ENCODE peak calls at places on chromosomes 1 and 21, in five cellular contexts. S, W, N, A and R are unnamed samples.

GRCh38 chr21:38416791-38417190 is 81.5 kb downstream of the ERG start:
- DNase-seq in W (no peak), N (no peak), S (no peak), A (no peak), R (no peak)

GRCh38 chr21:35381743-35382310 is 332.7 kb upstream of the RUNX1 start:
- DNase-seq in S (no peak), N (no peak), A (no peak), W (no peak), R (no peak)

GRCh38 chr1:75502776-75503175 is 108.1 kb downstream of the SLC44A5 start:
- DNase-seq in S (no peak), A (no peak), W (no peak), N (no peak), R (no peak)

GRCh38 chr1:209839875-209840491 is 12.2 kb downstream of the UTP25 start:
- DNase-seq in N (no peak), A (no peak), W (no peak), S (no peak), R (peak)

GRCh38 chr1:169513208-169513607 is 27.5 kb upstream of the SLC19A2 start:
- DNase-seq in A (no peak), N (no peak), W (no peak), S (no peak), R (no peak)

GRCh38 chr1:243819438-243819839 is 30.6 kb downstream of the AKT3 start:
- DNase-seq in W (no peak), S (no peak), A (peak), N (no peak), R (no peak)

GRCh38 chr1:73472810-73473209 is 725.2 kb downstream of the LRRIQ3 start:
- DNase-seq in A (no peak), S (no peak), W (no peak), N (no peak), R (no peak)

GRCh38 chr1:182279724-182280506 is 111.7 kb downstream of the GLUL start:
- DNase-seq in S (peak), W (no peak), A (peak), N (no peak), R (no peak)

GRCh38 chr1:164608651-164609057 is 49.7 kb downstream of the PBX1 start:
- DNase-seq in A (no peak), S (no peak), W (no peak), N (no peak), R (no peak)

GRCh38 chr1:115337633-115338456 is at the start of gene NGF:
- DNase-seq in W (no peak), N (peak), A (peak), S (peak), R (no peak)

GRCh38 chr1:103220503-103221095 is 112.3 kb upstream of the COL11A1 start:
- DNase-seq in S (no peak), A (no peak), W (no peak), N (no peak), R (no peak)

GRCh38 chr1:240499012-240499411 is 112.9 kb downstream of the GREM2 start:
- DNase-seq in N (no peak), W (no peak), S (no peak), A (no peak), R (no peak)

GRCh38 chr1:245225267-245225666 is 70.5 kb downstream of the KIF26B start:
- DNase-seq in N (no peak), S (no peak), W (no peak), A (peak), R (no peak)

GRCh38 chr21:27476696-27477095 is 509.8 kb upstream of the ADAMTS5 start:
- DNase-seq in W (no peak), A (no peak), N (no peak), S (no peak), R (peak)

GRCh38 chr1:29789910-29790247 is 553.6 kb downstream of the PTPRU start:
- DNase-seq in W (no peak), A (no peak), N (no peak), S (no peak), R (no peak)

GRCh38 chr1:33343539-33343938 is 22.6 kb upstream of the A3GALT2 start:
- DNase-seq in N (no peak), A (no peak), W (no peak), S (no peak), R (no peak)

GRCh38 chr21:41973861-41974751 is 20.3 kb upstream of the C2CD2 start:
- DNase-seq in S (no peak), N (peak), A (no peak), W (peak), R (no peak)

GRCh38 chr1:22530701-22531100 is 32.6 kb upstream of the EPHA8 start:
- DNase-seq in A (peak), N (no peak), W (no peak), S (no peak), R (no peak)

GRCh38 chr1:205309741-205310140 is 11.8 kb downstream of the NUAK2 start:
- DNase-seq in N (no peak), A (no peak), W (no peak), S (no peak), R (no peak)

GRCh38 chr1:50474859-50475809 is 51.9 kb upstream of the DMRTA2 start:
- DNase-seq in A (peak), S (no peak), W (no peak), N (no peak), R (no peak)

GRCh38 chr1:92476071-92476607 is 10.6 kb downstream of the GFI1 start:
- DNase-seq in S (no peak), A (peak), W (peak), N (no peak), R (no peak)

GRCh38 chr21:45074048-45074817 is at the start of gene ADARB1:
- DNase-seq in N (peak), S (peak), W (peak), A (peak), R (no peak)

GRCh38 chr1:89295187-89295586 is 22.5 kb upstream of the GBP5 start:
- DNase-seq in A (no peak), N (no peak), S (no peak), W (no peak), R (no peak)

GRCh38 chr1:238329671-238330070 is 438.9 kb upstream of the ZP4 start:
- DNase-seq in A (no peak), N (no peak), S (no peak), W (no peak), R (no peak)

GRCh38 chr21:34836933-34837505 is 168.2 kb downstream of the CLIC6 start:
- DNase-seq in W (no peak), A (no peak), S (no peak), N (no peak), R (no peak)

GRCh38 chr1:232334811-232335210 is 295.1 kb downstream of the SIPA1L2 start:
- DNase-seq in N (no peak), S (no peak), A (no peak), W (no peak), R (no peak)

GRCh38 chr1:6614019-6614952 is 755 bp downstream of the PHF13 start:
- DNase-seq in N (peak), S (peak), W (peak), A (no peak), R (no peak)

GRCh38 chr1:35557118-35557610 is at the start of gene KIAA0319L:
- DNase-seq in A (peak), W (peak), S (peak), N (peak), R (no peak)

GRCh38 chr1:6603424-6603850 is 768 bp upstream of the KLHL21 start:
- DNase-seq in N (peak), S (peak), A (peak), W (peak), R (no peak)

GRCh38 chr1:165225650-165226049 is 130.9 kb downstream of the LMX1A start:
- DNase-seq in W (no peak), A (no peak), N (no peak), S (no peak), R (no peak)

GRCh38 chr1:31771891-31772668 is 7.9 kb upstream of the ADGRB2 start:
- DNase-seq in A (no peak), N (no peak), S (no peak), W (no peak), R (no peak)

GRCh38 chr1:143611159-143611558 is 360.6 kb downstream of the FAM72C start:
- DNase-seq in A (no peak), S (no peak), W (no peak), N (no peak), R (no peak)
- TF ChIP-seq CTCF in A (peak), S (no peak), W (no peak), N (no peak), R (no peak)

DNA sequence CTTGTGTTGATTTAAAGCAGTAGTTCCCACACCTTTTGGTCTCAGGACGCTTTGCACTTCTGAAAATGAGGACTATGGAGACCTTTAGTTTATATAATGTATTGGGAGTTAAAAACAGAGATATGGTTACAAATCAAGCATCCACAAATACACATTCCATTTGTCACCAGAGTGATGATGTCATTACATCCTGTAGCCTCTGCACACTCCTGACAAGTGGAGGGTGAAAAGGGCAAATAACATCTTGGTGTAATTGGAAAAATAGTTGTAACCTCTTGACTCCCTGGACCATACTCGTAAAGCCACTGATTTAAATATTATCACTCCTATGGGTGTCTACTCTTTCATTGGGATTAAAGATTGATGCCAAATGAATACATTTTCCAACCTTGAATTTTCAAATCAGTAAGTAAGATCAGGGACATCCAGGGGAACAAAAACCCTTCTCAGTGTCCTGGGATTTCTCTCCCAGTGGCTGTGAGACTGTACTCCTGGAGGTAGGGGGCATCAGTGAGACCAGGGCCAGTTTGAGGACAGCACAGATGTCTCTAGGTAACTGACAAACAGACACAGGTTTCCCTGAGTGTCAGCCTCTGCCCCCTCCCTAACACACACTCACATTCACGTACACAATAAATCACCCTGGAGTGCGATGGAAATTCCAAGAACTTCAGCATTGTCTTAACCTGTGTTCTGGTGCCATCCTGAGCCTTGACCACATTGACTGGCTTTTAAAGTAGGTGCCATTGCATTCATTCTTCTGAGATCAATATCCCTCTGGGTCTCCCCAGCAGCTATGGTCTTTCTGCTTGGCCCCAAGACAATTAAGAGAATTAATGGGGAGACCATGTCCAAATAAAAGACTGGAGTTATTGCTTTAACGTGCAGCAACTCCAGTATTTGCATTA is 63.0 kb downstream of the NR5A2 start:
- DNase-seq in W (no peak), S (no peak), A (peak), N (no peak), R (no peak)
- TF ChIP-seq CTCF in W (peak), S (peak), A (peak), N (peak), R (peak)

GRCh38 chr1:38576241-38576640 is 283.3 kb downstream of the RRAGC start:
- DNase-seq in N (no peak), S (no peak), W (no peak), A (peak), R (no peak)
- TF ChIP-seq CTCF in N (no peak), S (no peak), W (no peak), A (no peak), R (no peak)

DNA sequence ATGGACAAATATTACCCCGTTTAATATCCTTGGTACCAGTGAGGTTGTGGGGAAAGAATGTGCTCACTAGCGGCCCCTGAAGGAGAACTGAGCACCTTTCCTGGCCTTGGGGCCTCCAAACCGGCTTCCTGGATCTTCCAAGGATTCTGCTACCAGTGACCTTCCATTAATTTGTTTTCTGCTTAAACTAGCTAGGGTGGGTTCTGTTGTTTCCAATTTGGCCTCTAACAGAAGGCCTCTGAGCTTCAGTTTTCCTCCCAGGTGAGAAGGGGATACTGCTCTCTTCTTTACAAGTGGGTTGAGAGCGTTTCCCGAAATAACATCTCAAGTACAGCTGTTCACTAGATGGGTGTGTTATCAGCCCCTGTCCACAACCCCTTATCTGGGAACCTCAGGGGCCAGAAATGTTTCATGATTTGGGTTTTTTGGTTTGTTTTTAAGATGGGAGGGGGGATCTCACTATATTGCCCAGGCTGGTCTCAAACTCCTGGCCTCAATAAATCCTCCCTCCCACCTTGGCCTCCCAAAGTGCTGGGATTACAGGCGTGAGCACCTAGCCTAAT is 16.9 kb upstream of the IFNGR2 start:
- DNase-seq in S (no peak), N (no peak), W (no peak), A (peak), R (no peak)
- TF ChIP-seq CTCF in S (peak), N (no peak), W (no peak), A (peak), R (peak)

GRCh38 chr21:25791321-25791720 is 56.5 kb downstream of the GABPA start:
- DNase-seq in S (no peak), W (no peak), N (no peak), A (no peak), R (no peak)
- TF ChIP-seq CTCF in S (no peak), W (no peak), N (no peak), A (no peak), R (no peak)

DNA sequence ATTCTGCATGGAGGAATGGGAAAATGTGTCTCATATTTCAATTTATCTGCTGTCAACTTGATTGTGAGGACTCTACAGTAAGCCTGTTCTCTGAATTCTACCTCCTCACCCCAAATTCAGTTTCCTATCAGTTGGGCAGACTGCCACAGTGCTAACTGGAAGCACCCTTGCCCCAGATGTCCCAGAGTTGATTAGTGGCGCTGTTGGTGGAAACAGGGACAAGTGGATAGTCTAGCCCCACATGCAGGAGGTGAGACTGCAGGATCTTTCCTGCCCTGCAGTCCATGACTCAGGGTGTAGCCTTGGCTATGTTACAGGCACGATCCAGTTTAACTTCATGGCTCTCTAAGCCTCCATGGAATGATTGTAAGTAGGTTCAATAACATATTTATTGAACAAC is 22.1 kb downstream of the ADAM30 start:
- DNase-seq in N (no peak), S (no peak), A (no peak), W (no peak), R (no peak)
- TF ChIP-seq CTCF in N (no peak), S (no peak), A (no peak), W (no peak), R (no peak)

DNA sequence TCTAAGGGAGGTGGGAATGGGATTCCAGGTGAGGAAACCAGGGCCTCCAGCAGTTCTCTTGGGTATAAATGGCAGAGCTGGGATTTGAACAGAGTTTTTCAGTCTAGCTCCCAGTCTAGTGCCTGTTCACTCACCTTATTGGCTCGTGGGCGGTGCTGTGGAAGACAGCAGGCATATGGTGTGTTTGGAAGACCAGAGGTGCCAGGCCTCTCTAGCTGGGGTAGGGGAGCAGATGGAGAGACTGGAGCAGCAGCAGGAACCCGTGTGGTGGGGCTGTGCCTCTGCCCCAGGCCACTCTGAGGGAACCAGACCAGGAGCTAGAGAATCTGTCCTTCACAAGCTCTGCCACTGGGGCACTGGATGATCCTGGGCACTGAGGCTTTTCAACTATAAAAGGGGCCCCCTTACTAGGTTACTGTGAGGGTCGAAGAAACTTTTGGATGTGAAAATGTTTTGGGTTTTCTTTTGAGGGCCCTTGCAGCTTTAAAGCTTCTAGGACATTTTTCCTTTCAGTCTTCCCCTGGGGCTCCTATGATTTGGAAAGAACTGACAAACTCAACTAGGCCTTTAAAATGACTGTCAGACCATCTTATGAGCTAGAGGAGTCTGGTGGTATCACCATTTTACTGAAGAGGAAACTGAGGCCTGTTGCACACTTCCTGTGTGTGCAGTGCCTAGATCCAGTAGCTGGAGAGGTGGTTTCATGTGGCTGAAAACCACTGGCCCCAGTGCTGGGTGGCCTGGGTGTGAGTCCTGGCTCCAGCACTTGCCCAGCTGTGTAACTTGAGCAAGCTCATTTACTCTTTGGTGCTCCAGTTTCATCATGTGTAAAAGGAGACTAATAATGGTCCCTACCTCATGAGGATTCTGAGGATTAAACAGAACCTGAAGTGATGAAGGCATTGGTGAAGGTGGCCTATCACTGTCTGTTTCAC is 6.1 kb downstream of the DMRTB1 start:
- DNase-seq in W (no peak), A (no peak), N (no peak), S (no peak), R (no peak)
- TF ChIP-seq CTCF in W (no peak), A (no peak), N (no peak), S (no peak), R (no peak)

DNA sequence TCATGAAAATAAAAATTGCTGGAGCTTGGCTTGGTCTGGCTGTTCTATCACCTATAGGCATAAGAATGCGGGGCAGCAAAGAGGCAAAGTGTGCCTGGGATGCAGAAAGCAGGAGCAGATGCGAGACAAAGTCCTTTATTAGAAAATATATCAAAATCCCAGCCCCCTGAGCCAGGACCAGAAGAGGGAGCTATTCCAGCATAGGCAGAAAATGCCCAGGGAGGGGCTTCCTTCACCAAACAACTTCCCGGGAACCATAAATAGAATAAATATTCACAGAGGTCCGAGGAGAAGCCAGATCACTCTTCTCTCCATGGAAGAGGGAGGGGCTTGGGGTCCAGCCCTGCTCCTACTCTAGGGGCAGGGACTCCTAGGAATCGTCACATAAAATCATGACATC is 5.0 kb downstream of the PPOX start:
- DNase-seq in W (no peak), A (no peak), N (no peak), S (no peak), R (no peak)
- TF ChIP-seq CTCF in W (no peak), A (peak), N (no peak), S (no peak), R (peak)

GRCh38 chr1:43806183-43806582 is 98.8 kb downstream of the ST3GAL3 start:
- DNase-seq in S (no peak), N (no peak), W (no peak), A (no peak), R (no peak)

GRCh38 chr1:43803105-43803504 is 95.8 kb downstream of the ST3GAL3 start:
- DNase-seq in S (no peak), A (no peak), N (no peak), W (no peak), R (no peak)

GRCh38 chr1:43805340-43805739 is 98.0 kb downstream of the ST3GAL3 start:
- DNase-seq in N (no peak), W (no peak), S (no peak), A (no peak), R (no peak)

GRCh38 chr1:43803646-43804045 is 96.3 kb downstream of the ST3GAL3 start:
- DNase-seq in N (no peak), W (no peak), A (no peak), S (no peak), R (no peak)

GRCh38 chr1:43804569-43804968 is 97.2 kb downstream of the ST3GAL3 start:
- DNase-seq in S (no peak), A (no peak), N (no peak), W (no peak), R (no peak)
- TF ChIP-seq CTCF in S (no peak), A (no peak), N (no peak), W (no peak), R (no peak)

GRCh38 chr1:107739651-107740050 is 225.3 kb downstream of the VAV3 start:
- DNase-seq in S (no peak), N (no peak), W (no peak), A (no peak), R (no peak)
- TF ChIP-seq CTCF in S (peak), N (no peak), W (no peak), A (peak), R (no peak)